ENCODE peak calls at places on chromosomes 12 and 14, in four cellular contexts. One of them, this sample, is unnamed.

GRCh38 chr14:53710615-53711014 is 246.0 kb downstream of the BMP4 start:
- DNase-seq in K562: no peak
- DNase-seq in epithelial cell of esophagus: no peak
- DNase-seq in BE2C: no peak
- DNase-seq in this sample: no peak

GRCh38 chr12:4974217-4974616 is 64.5 kb downstream of the KCNA1 start:
- DNase-seq in K562: no peak
- DNase-seq in epithelial cell of esophagus: no peak
- DNase-seq in BE2C: no peak
- DNase-seq in this sample: no peak

GRCh38 chr12:22935090-22935489 is 310.1 kb downstream of the ETNK1 start:
- DNase-seq in K562: no peak
- DNase-seq in epithelial cell of esophagus: no peak
- DNase-seq in BE2C: peak
- DNase-seq in this sample: no peak

GRCh38 chr14:57352771-57353170 is 37.6 kb upstream of the NAA30 start:
- DNase-seq in K562: no peak
- DNase-seq in epithelial cell of esophagus: peak
- DNase-seq in BE2C: no peak
- DNase-seq in this sample: no peak

GRCh38 chr14:99644723-99645544 is at the start of gene HHIPL1:
- DNase-seq in K562: no peak
- DNase-seq in epithelial cell of esophagus: no peak
- DNase-seq in BE2C: no peak
- DNase-seq in this sample: peak

GRCh38 chr14:104118006-104118844 is 20.2 kb upstream of the KIF26A start:
- DNase-seq in K562: no peak
- DNase-seq in epithelial cell of esophagus: no peak
- DNase-seq in BE2C: peak
- DNase-seq in this sample: peak

GRCh38 chr14:55336161-55336560 is 64.9 kb downstream of the FBXO34 start:
- DNase-seq in K562: no peak
- DNase-seq in epithelial cell of esophagus: peak
- DNase-seq in BE2C: no peak
- DNase-seq in this sample: no peak

GRCh38 chr14:31229638-31230229 is 22.1 kb upstream of the HECTD1 start:
- DNase-seq in K562: peak
- DNase-seq in epithelial cell of esophagus: peak
- DNase-seq in BE2C: no peak
- DNase-seq in this sample: peak

GRCh38 chr12:75208851-75209781 is 523 bp downstream of the KCNC2 start:
- DNase-seq in K562: peak
- DNase-seq in epithelial cell of esophagus: peak
- DNase-seq in BE2C: no peak
- DNase-seq in this sample: peak

GRCh38 chr14:97290977-97291376 is 493.8 kb downstream of the VRK1 start:
- DNase-seq in K562: no peak
- DNase-seq in epithelial cell of esophagus: no peak
- DNase-seq in BE2C: no peak
- DNase-seq in this sample: no peak

GRCh38 chr12:91958816-91959215 is 186.8 kb downstream of the BTG1 start:
- DNase-seq in K562: no peak
- DNase-seq in epithelial cell of esophagus: peak
- DNase-seq in BE2C: no peak
- DNase-seq in this sample: peak

GRCh38 chr14:33894339-33894738 is 56.5 kb downstream of the EGLN3 start:
- DNase-seq in K562: no peak
- DNase-seq in epithelial cell of esophagus: no peak
- DNase-seq in BE2C: no peak
- DNase-seq in this sample: no peak

GRCh38 chr14:78902010-78902623 is 731.9 kb downstream of the NRXN3 start:
- DNase-seq in K562: peak
- DNase-seq in epithelial cell of esophagus: peak
- DNase-seq in BE2C: peak
- DNase-seq in this sample: peak

GRCh38 chr14:70188608-70189540 is at the start of gene SLC8A3:
- DNase-seq in K562: no peak
- DNase-seq in epithelial cell of esophagus: peak
- DNase-seq in BE2C: peak
- DNase-seq in this sample: peak

GRCh38 chr12:85765443-85765842 is 70.8 kb downstream of the RASSF9 start:
- DNase-seq in K562: no peak
- DNase-seq in epithelial cell of esophagus: peak
- DNase-seq in BE2C: no peak
- DNase-seq in this sample: no peak

GRCh38 chr12:10753066-10753465 is 29.9 kb upstream of the YBX3 start:
- DNase-seq in K562: no peak
- DNase-seq in epithelial cell of esophagus: peak
- DNase-seq in BE2C: no peak
- DNase-seq in this sample: no peak

GRCh38 chr12:4307593-4308333 is 13.2 kb upstream of the TIGAR start:
- DNase-seq in K562: peak
- DNase-seq in epithelial cell of esophagus: peak
- DNase-seq in BE2C: peak
- DNase-seq in this sample: peak

GRCh38 chr14:95679995-95680735 is 6.1 kb upstream of the TCL1B start:
- DNase-seq in K562: no peak
- DNase-seq in epithelial cell of esophagus: no peak
- DNase-seq in BE2C: no peak
- DNase-seq in this sample: peak

GRCh38 chr14:70086685-70087379 is 101.9 kb downstream of the SLC8A3 start:
- DNase-seq in K562: peak
- DNase-seq in epithelial cell of esophagus: peak
- DNase-seq in BE2C: peak
- DNase-seq in this sample: no peak

GRCh38 chr14:100004392-100004791 is 60.8 kb upstream of the EVL start:
- DNase-seq in K562: no peak
- DNase-seq in epithelial cell of esophagus: no peak
- DNase-seq in BE2C: no peak
- DNase-seq in this sample: no peak

GRCh38 chr14:59358105-59358504 is 107.1 kb downstream of the GPR135 start:
- DNase-seq in K562: peak
- DNase-seq in epithelial cell of esophagus: peak
- DNase-seq in BE2C: no peak
- DNase-seq in this sample: peak

GRCh38 chr12:70724444-70724843 is 87.2 kb upstream of the PTPRB start:
- DNase-seq in K562: peak
- DNase-seq in epithelial cell of esophagus: peak
- DNase-seq in BE2C: no peak
- DNase-seq in this sample: no peak

GRCh38 chr12:15852383-15852782 is 29.8 kb upstream of the STRAP start:
- DNase-seq in K562: no peak
- DNase-seq in epithelial cell of esophagus: peak
- DNase-seq in BE2C: no peak
- DNase-seq in this sample: no peak

GRCh38 chr14:37147310-37147875 is 25.0 kb downstream of the SLC25A21 start:
- DNase-seq in K562: no peak
- DNase-seq in epithelial cell of esophagus: no peak
- DNase-seq in BE2C: no peak
- DNase-seq in this sample: no peak

GRCh38 chr12:109720152-109720855 is 6.7 kb downstream of the FAM222A start:
- DNase-seq in K562: no peak
- DNase-seq in epithelial cell of esophagus: no peak
- DNase-seq in BE2C: no peak
- DNase-seq in this sample: no peak

GRCh38 chr12:79250955-79251354 is 386.4 kb downstream of the SYT1 start:
- DNase-seq in K562: no peak
- DNase-seq in epithelial cell of esophagus: peak
- DNase-seq in BE2C: no peak
- DNase-seq in this sample: no peak

DNA sequence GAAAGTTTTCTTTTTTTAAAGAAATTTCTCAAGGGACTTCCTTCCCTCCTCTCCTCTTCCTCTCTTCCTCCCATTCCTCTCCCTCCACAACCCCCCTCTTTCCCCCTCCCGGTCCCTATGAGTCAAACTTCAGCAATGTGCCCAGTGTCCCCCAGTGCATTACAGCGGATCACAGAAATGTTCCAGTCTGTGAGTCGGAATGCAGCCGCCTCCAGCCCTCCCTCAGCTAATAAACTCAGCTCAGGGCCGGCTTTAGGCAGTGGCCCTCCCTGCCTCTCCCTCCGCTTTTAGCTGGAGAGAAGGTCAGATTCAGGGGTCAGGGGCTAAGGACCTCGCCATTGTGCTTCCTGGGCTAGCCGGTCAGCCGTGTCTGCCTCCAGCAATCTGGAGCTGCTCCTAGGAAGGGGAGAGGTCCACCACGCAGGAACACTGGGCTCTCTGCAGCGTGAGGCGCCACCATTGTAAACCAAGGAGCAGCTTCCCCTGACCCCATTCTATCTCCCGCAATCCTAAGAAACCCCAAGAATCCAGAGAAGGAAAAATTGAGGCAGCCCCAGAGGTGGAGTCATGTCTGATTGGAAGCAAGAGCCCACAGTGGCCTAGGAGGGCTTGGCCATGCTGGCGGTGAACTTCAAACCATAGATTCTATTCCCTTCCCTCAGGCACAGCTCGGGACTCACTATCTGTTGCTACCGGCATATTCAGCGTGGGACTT is 1.1 kb upstream of the HDAC7 start:
- DNase-seq in K562: peak
- DNase-seq in epithelial cell of esophagus: peak
- DNase-seq in BE2C: no peak
- DNase-seq in this sample: peak
- H3K4me3 ChIP-seq in K562: peak
- H3K4me3 ChIP-seq in epithelial cell of esophagus: peak
- H3K4me3 ChIP-seq in BE2C: peak
- H3K4me3 ChIP-seq in this sample: peak

DNA sequence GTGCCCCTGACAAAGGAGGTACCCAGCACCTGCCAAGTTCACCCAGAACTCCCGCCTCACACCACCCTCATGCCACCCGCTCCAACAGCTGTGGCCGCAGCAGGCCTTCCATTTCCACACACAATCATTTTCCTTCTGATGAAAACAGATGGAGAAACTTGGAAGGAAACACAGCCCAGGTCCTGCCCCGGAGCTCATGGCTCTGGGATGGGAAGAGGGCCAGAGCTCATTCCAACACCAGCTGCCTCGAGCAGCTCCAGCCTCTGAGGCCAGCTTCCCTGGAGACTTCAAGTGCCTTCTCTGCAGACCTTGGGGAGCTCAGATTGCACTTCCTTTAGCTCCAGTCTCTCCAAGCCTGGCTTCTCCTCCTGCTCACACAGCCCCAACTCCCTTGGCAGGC is 55.1 kb upstream of the CMKLR1 start:
- DNase-seq in K562: no peak
- DNase-seq in epithelial cell of esophagus: no peak
- DNase-seq in BE2C: peak
- DNase-seq in this sample: no peak
- H3K4me3 ChIP-seq in K562: no peak
- H3K4me3 ChIP-seq in epithelial cell of esophagus: no peak
- H3K4me3 ChIP-seq in BE2C: no peak
- H3K4me3 ChIP-seq in this sample: no peak

GRCh38 chr12:127145543-127145928 is 1121.4 kb upstream of the TMEM132C start:
- DNase-seq in K562: no peak
- DNase-seq in epithelial cell of esophagus: no peak
- DNase-seq in BE2C: no peak
- DNase-seq in this sample: no peak
- H3K4me3 ChIP-seq in K562: peak
- H3K4me3 ChIP-seq in epithelial cell of esophagus: peak
- H3K4me3 ChIP-seq in BE2C: peak
- H3K4me3 ChIP-seq in this sample: no peak

GRCh38 chr12:120225200-120225558 is 24.3 kb upstream of the RPLP0 start:
- DNase-seq in K562: peak
- DNase-seq in epithelial cell of esophagus: no peak
- DNase-seq in BE2C: no peak
- DNase-seq in this sample: peak
- H3K4me3 ChIP-seq in K562: no peak
- H3K4me3 ChIP-seq in epithelial cell of esophagus: no peak
- H3K4me3 ChIP-seq in BE2C: peak
- H3K4me3 ChIP-seq in this sample: no peak

GRCh38 chr14:102510616-102511520 is 1.3 kb upstream of the ANKRD9 start:
- DNase-seq in K562: peak
- DNase-seq in epithelial cell of esophagus: peak
- DNase-seq in BE2C: peak
- DNase-seq in this sample: peak
- H3K4me3 ChIP-seq in K562: peak
- H3K4me3 ChIP-seq in epithelial cell of esophagus: peak
- H3K4me3 ChIP-seq in BE2C: no peak
- H3K4me3 ChIP-seq in this sample: peak

This sample was measured in H7.